ENCODE peak calls at places on chromosomes 6 and 20, in seven cellular contexts. One of them, this sample, is unnamed.

GRCh38 chr20:41386502-41387427 is 20.1 kb upstream of the EMILIN3 start:
- DNase-seq in K562: no peak
- DNase-seq in HepG2: no peak
- DNase-seq in H1: no peak
- DNase-seq in GM12878: no peak
- DNase-seq in HCT116: no peak
- DNase-seq in Panc1: no peak
- DNase-seq in this sample: peak

GRCh38 chr6:162260024-162260423 is 467.5 kb downstream of the PRKN start:
- DNase-seq in K562: no peak
- DNase-seq in HepG2: no peak
- DNase-seq in H1: no peak
- DNase-seq in GM12878: no peak
- DNase-seq in HCT116: no peak
- DNase-seq in Panc1: no peak
- DNase-seq in this sample: no peak

GRCh38 chr6:24643925-24644324 is 2.1 kb downstream of the KIAA0319 start:
- DNase-seq in K562: no peak
- DNase-seq in HepG2: no peak
- DNase-seq in H1: no peak
- DNase-seq in GM12878: no peak
- DNase-seq in HCT116: no peak
- DNase-seq in Panc1: no peak
- DNase-seq in this sample: no peak

GRCh38 chr20:37902504-37903313 is at the start of gene VSTM2L:
- DNase-seq in K562: peak
- DNase-seq in HepG2: no peak
- DNase-seq in H1: no peak
- DNase-seq in GM12878: no peak
- DNase-seq in HCT116: no peak
- DNase-seq in Panc1: no peak
- DNase-seq in this sample: peak

GRCh38 chr6:33384581-33385020 is 7.0 kb upstream of the KIFC1 start:
- DNase-seq in K562: peak
- DNase-seq in HepG2: no peak
- DNase-seq in H1: no peak
- DNase-seq in GM12878: no peak
- DNase-seq in HCT116: peak
- DNase-seq in Panc1: no peak
- DNase-seq in this sample: no peak

GRCh38 chr6:100462990-100463684 is 1.6 kb downstream of the SIM1 start:
- DNase-seq in K562: no peak
- DNase-seq in HepG2: no peak
- DNase-seq in H1: no peak
- DNase-seq in GM12878: no peak
- DNase-seq in HCT116: no peak
- DNase-seq in Panc1: no peak
- DNase-seq in this sample: no peak

GRCh38 chr6:38262609-38263008 is 377.1 kb downstream of the BTBD9 start:
- DNase-seq in K562: no peak
- DNase-seq in HepG2: no peak
- DNase-seq in H1: no peak
- DNase-seq in GM12878: no peak
- DNase-seq in HCT116: no peak
- DNase-seq in Panc1: no peak
- DNase-seq in this sample: no peak

GRCh38 chr6:108446629-108447150 is 114.0 kb upstream of the FOXO3 start:
- DNase-seq in K562: peak
- DNase-seq in HepG2: no peak
- DNase-seq in H1: no peak
- DNase-seq in GM12878: no peak
- DNase-seq in HCT116: no peak
- DNase-seq in Panc1: no peak
- DNase-seq in this sample: no peak

GRCh38 chr20:51966296-51966971 is 164.1 kb upstream of the SALL4 start:
- DNase-seq in K562: peak
- DNase-seq in HepG2: peak
- DNase-seq in H1: peak
- DNase-seq in GM12878: no peak
- DNase-seq in HCT116: peak
- DNase-seq in Panc1: peak
- DNase-seq in this sample: peak

GRCh38 chr6:125807293-125807692 is 16.5 kb downstream of the NCOA7 start:
- DNase-seq in K562: no peak
- DNase-seq in HepG2: no peak
- DNase-seq in H1: no peak
- DNase-seq in GM12878: no peak
- DNase-seq in HCT116: no peak
- DNase-seq in Panc1: no peak
- DNase-seq in this sample: no peak

GRCh38 chr20:3194617-3195280 is 9.7 kb downstream of the DDRGK1 start:
- DNase-seq in K562: no peak
- DNase-seq in HepG2: no peak
- DNase-seq in H1: no peak
- DNase-seq in GM12878: no peak
- DNase-seq in HCT116: no peak
- DNase-seq in Panc1: no peak
- DNase-seq in this sample: no peak

GRCh38 chr6:11700118-11700718 is 78.4 kb downstream of the ADTRP start:
- DNase-seq in K562: peak
- DNase-seq in HepG2: peak
- DNase-seq in H1: no peak
- DNase-seq in GM12878: no peak
- DNase-seq in HCT116: peak
- DNase-seq in Panc1: no peak
- DNase-seq in this sample: peak

GRCh38 chr6:11702796-11703130 is 75.8 kb downstream of the ADTRP start:
- DNase-seq in K562: no peak
- DNase-seq in HepG2: no peak
- DNase-seq in H1: no peak
- DNase-seq in GM12878: no peak
- DNase-seq in HCT116: no peak
- DNase-seq in Panc1: no peak
- DNase-seq in this sample: no peak

GRCh38 chr6:11705069-11705468 is 73.5 kb downstream of the ADTRP start:
- DNase-seq in K562: no peak
- DNase-seq in HepG2: no peak
- DNase-seq in H1: no peak
- DNase-seq in GM12878: no peak
- DNase-seq in HCT116: no peak
- DNase-seq in Panc1: no peak
- DNase-seq in this sample: no peak

GRCh38 chr6:11701568-11701967 is 77.0 kb downstream of the ADTRP start:
- DNase-seq in K562: no peak
- DNase-seq in HepG2: no peak
- DNase-seq in H1: no peak
- DNase-seq in GM12878: no peak
- DNase-seq in HCT116: no peak
- DNase-seq in Panc1: no peak
- DNase-seq in this sample: no peak

GRCh38 chr6:11702039-11702795 is 76.4 kb downstream of the ADTRP start:
- DNase-seq in K562: peak
- DNase-seq in HepG2: no peak
- DNase-seq in H1: no peak
- DNase-seq in GM12878: no peak
- DNase-seq in HCT116: no peak
- DNase-seq in Panc1: no peak
- DNase-seq in this sample: no peak
- TF ChIP-seq SIN3A in K562: no peak
- TF ChIP-seq SIN3A in HepG2: no peak
- TF ChIP-seq SIN3A in H1: no peak
- TF ChIP-seq SIN3A in GM12878: no peak
- TF ChIP-seq SIN3A in HCT116: no peak
- TF ChIP-seq SIN3A in Panc1: no peak
- TF ChIP-seq SIN3A in this sample: no peak

GRCh38 chr20:10519361-10520048 is 84.4 kb downstream of the SLX4IP start:
- DNase-seq in K562: no peak
- DNase-seq in HepG2: no peak
- DNase-seq in H1: no peak
- DNase-seq in GM12878: peak
- DNase-seq in HCT116: no peak
- DNase-seq in Panc1: no peak
- DNase-seq in this sample: no peak

GRCh38 chr20:10521836-10522235 is 86.7 kb downstream of the SLX4IP start:
- DNase-seq in K562: no peak
- DNase-seq in HepG2: no peak
- DNase-seq in H1: no peak
- DNase-seq in GM12878: no peak
- DNase-seq in HCT116: no peak
- DNase-seq in Panc1: no peak
- DNase-seq in this sample: no peak

GRCh38 chr20:10522328-10522727 is 87.2 kb downstream of the SLX4IP start:
- DNase-seq in K562: no peak
- DNase-seq in HepG2: no peak
- DNase-seq in H1: no peak
- DNase-seq in GM12878: no peak
- DNase-seq in HCT116: no peak
- DNase-seq in Panc1: no peak
- DNase-seq in this sample: no peak

GRCh38 chr20:10523438-10523837 is 88.3 kb downstream of the SLX4IP start:
- DNase-seq in K562: no peak
- DNase-seq in HepG2: no peak
- DNase-seq in H1: no peak
- DNase-seq in GM12878: no peak
- DNase-seq in HCT116: no peak
- DNase-seq in Panc1: no peak
- DNase-seq in this sample: no peak

DNA sequence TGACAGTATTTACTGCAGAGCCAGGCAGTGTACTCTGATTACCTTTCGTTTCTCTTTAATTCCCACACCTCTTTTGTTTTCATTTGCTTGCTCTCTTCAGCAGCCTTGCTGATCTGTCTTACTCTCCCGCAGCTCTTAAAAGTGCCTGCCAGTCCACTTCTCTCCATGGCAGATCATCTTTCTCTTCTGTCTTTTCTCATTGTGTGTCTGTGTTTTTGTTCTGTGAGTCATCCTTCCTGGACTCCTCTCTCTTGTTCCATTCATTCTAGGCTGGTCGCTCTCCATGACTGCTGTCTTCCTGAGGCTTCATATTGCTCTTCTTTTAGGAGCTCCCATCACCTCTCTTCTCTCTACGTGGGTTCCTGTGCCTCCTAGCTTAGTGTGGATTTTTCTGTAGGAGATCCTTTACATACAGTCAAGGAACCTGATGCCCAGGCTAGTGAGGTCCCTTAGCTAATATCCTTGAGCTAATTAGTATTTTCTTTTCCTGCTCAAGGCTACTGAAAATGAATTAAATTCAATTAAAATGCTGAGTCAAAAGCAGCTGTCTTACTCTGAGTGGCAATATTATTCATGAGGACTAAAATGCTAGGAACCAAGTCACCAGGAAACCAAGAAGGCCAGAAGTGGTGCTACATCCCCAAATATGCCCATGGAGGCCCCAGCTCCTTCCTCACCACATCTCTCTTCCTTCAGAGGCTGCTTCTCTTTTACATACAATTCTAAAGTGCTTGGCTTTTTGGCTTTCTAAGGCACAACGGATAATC is 86.1 kb downstream of the SLX4IP start:
- DNase-seq in K562: no peak
- DNase-seq in HepG2: peak
- DNase-seq in H1: no peak
- DNase-seq in GM12878: no peak
- DNase-seq in HCT116: no peak
- DNase-seq in Panc1: no peak
- DNase-seq in this sample: no peak
- TF ChIP-seq SIN3A in K562: no peak
- TF ChIP-seq SIN3A in HepG2: no peak
- TF ChIP-seq SIN3A in H1: no peak
- TF ChIP-seq SIN3A in GM12878: no peak
- TF ChIP-seq SIN3A in HCT116: peak
- TF ChIP-seq SIN3A in Panc1: no peak
- TF ChIP-seq SIN3A in this sample: peak

GRCh38 chr6:169982461-169983386 is 231.3 kb downstream of the ERMARD start:
- DNase-seq in K562: no peak
- DNase-seq in HepG2: no peak
- DNase-seq in H1: no peak
- DNase-seq in GM12878: no peak
- DNase-seq in HCT116: no peak
- DNase-seq in Panc1: no peak
- DNase-seq in this sample: no peak

GRCh38 chr6:169981969-169982368 is 230.5 kb downstream of the ERMARD start:
- DNase-seq in K562: no peak
- DNase-seq in HepG2: no peak
- DNase-seq in H1: no peak
- DNase-seq in GM12878: no peak
- DNase-seq in HCT116: no peak
- DNase-seq in Panc1: no peak
- DNase-seq in this sample: no peak

GRCh38 chr6:169981568-169981967 is 230.1 kb downstream of the ERMARD start:
- DNase-seq in K562: no peak
- DNase-seq in HepG2: no peak
- DNase-seq in H1: no peak
- DNase-seq in GM12878: no peak
- DNase-seq in HCT116: no peak
- DNase-seq in Panc1: no peak
- DNase-seq in this sample: no peak

GRCh38 chr6:169979873-169980440 is 228.5 kb downstream of the ERMARD start:
- DNase-seq in K562: no peak
- DNase-seq in HepG2: no peak
- DNase-seq in H1: no peak
- DNase-seq in GM12878: no peak
- DNase-seq in HCT116: no peak
- DNase-seq in Panc1: no peak
- DNase-seq in this sample: no peak

DNA sequence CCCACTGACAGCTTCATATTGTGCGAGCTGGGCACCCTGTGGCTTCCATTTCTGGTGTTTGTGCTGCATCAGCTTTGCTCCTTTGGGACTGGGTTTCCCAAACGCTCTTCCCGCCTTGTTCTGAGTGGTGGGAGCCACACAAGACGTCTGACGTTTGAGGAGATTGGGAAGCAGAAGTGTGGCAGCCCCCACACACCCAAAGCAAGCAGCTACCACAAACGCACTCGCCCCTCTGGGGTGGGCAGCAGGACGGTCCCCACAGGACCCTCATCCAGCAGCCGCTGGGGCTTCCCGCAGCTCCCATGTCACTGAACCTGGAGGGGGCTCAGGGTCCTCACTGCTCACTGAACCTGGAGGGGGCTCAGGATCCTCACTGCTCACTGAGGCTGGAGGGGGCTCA is 229.6 kb downstream of the ERMARD start:
- DNase-seq in K562: no peak
- DNase-seq in HepG2: no peak
- DNase-seq in H1: no peak
- DNase-seq in GM12878: no peak
- DNase-seq in HCT116: no peak
- DNase-seq in Panc1: no peak
- DNase-seq in this sample: no peak
- TF ChIP-seq SIN3A in K562: no peak
- TF ChIP-seq SIN3A in HepG2: no peak
- TF ChIP-seq SIN3A in H1: no peak
- TF ChIP-seq SIN3A in GM12878: no peak
- TF ChIP-seq SIN3A in HCT116: no peak
- TF ChIP-seq SIN3A in Panc1: no peak
- TF ChIP-seq SIN3A in this sample: no peak

DNA sequence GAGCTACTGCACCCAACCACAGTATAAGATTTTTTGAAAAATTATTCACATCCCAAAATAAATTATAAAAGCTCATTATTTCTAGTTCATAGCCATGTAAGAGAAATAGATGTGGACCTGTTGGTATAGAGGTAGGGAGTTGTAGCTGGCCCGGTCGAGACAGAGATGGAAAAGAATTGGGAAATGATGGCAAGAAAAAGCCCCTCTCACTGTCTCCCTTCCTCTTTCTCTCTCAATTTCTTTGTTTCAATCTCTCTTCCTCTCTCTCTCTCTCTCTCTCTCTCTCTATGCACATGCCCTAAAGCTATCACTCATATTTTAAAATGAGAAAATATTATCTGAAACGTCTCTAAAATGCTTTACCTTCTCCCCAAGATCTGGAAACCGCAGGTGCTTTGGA is 80.7 kb upstream of the CD83 start:
- DNase-seq in K562: no peak
- DNase-seq in HepG2: no peak
- DNase-seq in H1: no peak
- DNase-seq in GM12878: no peak
- DNase-seq in HCT116: no peak
- DNase-seq in Panc1: no peak
- DNase-seq in this sample: no peak
- TF ChIP-seq SIN3A in K562: no peak
- TF ChIP-seq SIN3A in HepG2: no peak
- TF ChIP-seq SIN3A in H1: no peak
- TF ChIP-seq SIN3A in GM12878: no peak
- TF ChIP-seq SIN3A in HCT116: no peak
- TF ChIP-seq SIN3A in Panc1: no peak
- TF ChIP-seq SIN3A in this sample: no peak

This sample was measured in SK-N-SH.